ENCODE peak calls at places on chromosomes 4 and X, in four cellular contexts. One of them, this sample, is unnamed.

GRCh38 chr4:38804654-38805295 is at the start of gene TLR1:
- DNase-seq in A549: no peak
- DNase-seq in WERI-Rb-1: no peak
- DNase-seq in GM13977: no peak
- DNase-seq in this sample: no peak

GRCh38 chr4:85084371-85085170 is 118.1 kb upstream of the WDFY3 start:
- DNase-seq in GM13977: peak
- DNase-seq in A549: peak
- DNase-seq in WERI-Rb-1: peak
- DNase-seq in this sample: peak

GRCh38 chr4:158722291-158722916 is 792 bp downstream of the PPID start:
- DNase-seq in WERI-Rb-1: peak
- DNase-seq in GM13977: no peak
- DNase-seq in A549: peak
- DNase-seq in this sample: peak

GRCh38 chr4:77734928-77735327 is 84.2 kb downstream of the CNOT6L start:
- DNase-seq in GM13977: peak
- DNase-seq in WERI-Rb-1: no peak
- DNase-seq in A549: no peak
- DNase-seq in this sample: peak

GRCh38 chr4:18754180-18754579 is 732.6 kb upstream of the LCORL start:
- DNase-seq in WERI-Rb-1: no peak
- DNase-seq in A549: no peak
- DNase-seq in GM13977: no peak
- DNase-seq in this sample: no peak

GRCh38 chr4:2837904-2838496 is 5.6 kb upstream of the ADD1 start:
- DNase-seq in A549: no peak
- DNase-seq in WERI-Rb-1: no peak
- DNase-seq in GM13977: no peak
- DNase-seq in this sample: no peak

GRCh38 chr4:94410678-94411206 is 41.0 kb upstream of the PDLIM5 start:
- DNase-seq in WERI-Rb-1: no peak
- DNase-seq in A549: peak
- DNase-seq in GM13977: no peak
- DNase-seq in this sample: no peak

GRCh38 chr4:75673959-75674328 is 733 bp upstream of the G3BP2 start:
- DNase-seq in A549: no peak
- DNase-seq in GM13977: no peak
- DNase-seq in WERI-Rb-1: peak
- DNase-seq in this sample: no peak

GRCh38 chr4:150656882-150657281 is 74.9 kb downstream of the MAB21L2 start:
- DNase-seq in GM13977: no peak
- DNase-seq in WERI-Rb-1: no peak
- DNase-seq in A549: no peak
- DNase-seq in this sample: no peak

GRCh38 chr4:108141213-108142045 is 27.3 kb downstream of the LEF1 start:
- DNase-seq in GM13977: no peak
- DNase-seq in A549: no peak
- DNase-seq in WERI-Rb-1: no peak
- DNase-seq in this sample: peak

GRCh38 chrX:148580016-148580415 is 79.6 kb downstream of the AFF2 start:
- DNase-seq in A549: no peak
- DNase-seq in WERI-Rb-1: no peak
- DNase-seq in GM13977: no peak
- DNase-seq in this sample: no peak

GRCh38 chrX:50333308-50333707 is 128.7 kb downstream of the CCNB3 start:
- DNase-seq in A549: no peak
- DNase-seq in WERI-Rb-1: no peak
- DNase-seq in GM13977: no peak
- DNase-seq in this sample: no peak

GRCh38 chr4:5054532-5054931 is 3.3 kb downstream of the STK32B start:
- DNase-seq in WERI-Rb-1: no peak
- DNase-seq in A549: no peak
- DNase-seq in GM13977: no peak
- DNase-seq in this sample: no peak

GRCh38 chr4:8285143-8285975 is 15.8 kb downstream of the HTRA3 start:
- DNase-seq in GM13977: no peak
- DNase-seq in A549: no peak
- DNase-seq in WERI-Rb-1: no peak
- DNase-seq in this sample: no peak

GRCh38 chrX:141220342-141221008 is 21.8 kb downstream of the SPANXC start:
- DNase-seq in WERI-Rb-1: no peak
- DNase-seq in A549: peak
- DNase-seq in GM13977: no peak
- DNase-seq in this sample: no peak

GRCh38 chrX:51641421-51642021 is 22.8 kb upstream of the CENPVL3 start:
- DNase-seq in WERI-Rb-1: no peak
- DNase-seq in GM13977: peak
- DNase-seq in A549: peak
- DNase-seq in this sample: peak

GRCh38 chr4:102334624-102335023 is 10.7 kb downstream of the SLC39A8 start:
- DNase-seq in A549: no peak
- DNase-seq in WERI-Rb-1: no peak
- DNase-seq in GM13977: no peak
- DNase-seq in this sample: no peak

GRCh38 chrX:11836284-11836683 is 78.2 kb downstream of the MSL3 start:
- DNase-seq in A549: no peak
- DNase-seq in GM13977: no peak
- DNase-seq in WERI-Rb-1: no peak
- DNase-seq in this sample: no peak

GRCh38 chr4:169229571-169230028 is 41.2 kb downstream of the SH3RF1 start:
- DNase-seq in GM13977: no peak
- DNase-seq in WERI-Rb-1: no peak
- DNase-seq in A549: peak
- DNase-seq in this sample: no peak

GRCh38 chr4:46249106-46249505 is 125.3 kb upstream of the GABRG1 start:
- DNase-seq in A549: no peak
- DNase-seq in WERI-Rb-1: no peak
- DNase-seq in GM13977: no peak
- DNase-seq in this sample: no peak

DNA sequence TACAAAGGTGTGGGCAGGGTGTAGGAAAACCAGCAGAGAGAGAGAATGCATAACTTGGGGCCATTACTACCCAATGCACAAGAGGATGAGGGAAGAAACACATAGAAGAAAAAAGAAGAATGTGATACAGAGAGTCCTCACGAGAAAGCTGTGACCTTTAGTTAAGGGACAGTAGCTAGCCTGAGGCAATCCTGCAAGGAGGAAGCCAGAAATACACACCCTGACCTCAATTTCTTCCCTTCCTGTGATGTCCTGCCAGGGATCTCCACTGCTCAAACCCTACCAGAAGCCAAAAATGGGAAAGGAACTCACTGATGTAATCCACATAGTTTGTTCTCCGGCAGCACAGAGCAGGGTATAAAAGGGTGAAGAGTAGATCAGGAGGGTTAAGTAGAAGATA is 17.8 kb upstream of the XKRX start:
- DNase-seq in WERI-Rb-1: no peak
- DNase-seq in GM13977: no peak
- DNase-seq in A549: no peak
- DNase-seq in this sample: no peak
- TF ChIP-seq CTCF in WERI-Rb-1: no peak
- TF ChIP-seq CTCF in GM13977: no peak
- TF ChIP-seq CTCF in A549: no peak
- TF ChIP-seq CTCF in this sample: no peak

GRCh38 chr4:176469546-176469945 is 149.8 kb downstream of the SPCS3 start:
- DNase-seq in WERI-Rb-1: no peak
- DNase-seq in GM13977: no peak
- DNase-seq in A549: no peak
- DNase-seq in this sample: no peak

GRCh38 chr4:176470671-176471070 is 150.9 kb downstream of the SPCS3 start:
- DNase-seq in GM13977: no peak
- DNase-seq in A549: no peak
- DNase-seq in WERI-Rb-1: no peak
- DNase-seq in this sample: no peak

GRCh38 chr4:176467011-176467410 is 147.2 kb downstream of the SPCS3 start:
- DNase-seq in WERI-Rb-1: no peak
- DNase-seq in A549: no peak
- DNase-seq in GM13977: no peak
- DNase-seq in this sample: no peak

DNA sequence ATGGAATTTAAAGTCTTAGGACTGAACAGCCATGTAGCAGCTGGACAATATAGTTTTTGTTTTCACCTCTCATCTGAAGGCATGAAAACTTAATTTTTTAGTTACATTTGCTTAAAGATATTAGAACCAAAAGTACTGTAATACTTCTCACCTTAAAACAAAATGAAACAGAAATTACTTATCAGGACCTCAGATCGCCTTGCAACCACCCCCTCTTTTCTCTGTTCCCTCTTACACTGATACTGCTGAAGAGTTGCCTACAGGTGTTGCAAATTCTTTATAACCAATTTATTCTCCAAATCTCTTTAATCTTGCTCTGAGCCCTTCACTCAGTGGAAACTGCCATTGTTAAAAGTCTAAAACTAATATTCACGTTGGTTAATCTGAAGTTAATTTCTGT is 145.0 kb downstream of the SPCS3 start:
- DNase-seq in GM13977: peak
- DNase-seq in WERI-Rb-1: no peak
- DNase-seq in A549: no peak
- DNase-seq in this sample: peak
- TF ChIP-seq CTCF in GM13977: no peak
- TF ChIP-seq CTCF in WERI-Rb-1: no peak
- TF ChIP-seq CTCF in A549: no peak
- TF ChIP-seq CTCF in this sample: no peak

GRCh38 chrX:138487866-138488265 is 223.7 kb downstream of the FGF13 start:
- DNase-seq in A549: no peak
- DNase-seq in GM13977: no peak
- DNase-seq in WERI-Rb-1: no peak
- DNase-seq in this sample: no peak
- TF ChIP-seq CTCF in A549: no peak
- TF ChIP-seq CTCF in GM13977: no peak
- TF ChIP-seq CTCF in WERI-Rb-1: no peak
- TF ChIP-seq CTCF in this sample: no peak

GRCh38 chr4:156765277-156765676 is 206.3 kb downstream of the PDGFC start:
- DNase-seq in GM13977: no peak
- DNase-seq in A549: no peak
- DNase-seq in WERI-Rb-1: no peak
- DNase-seq in this sample: no peak

GRCh38 chr4:156763511-156763910 is 208.1 kb downstream of the PDGFC start:
- DNase-seq in A549: no peak
- DNase-seq in GM13977: no peak
- DNase-seq in WERI-Rb-1: no peak
- DNase-seq in this sample: no peak

GRCh38 chr4:156764145-156764544 is 207.5 kb downstream of the PDGFC start:
- DNase-seq in GM13977: no peak
- DNase-seq in A549: no peak
- DNase-seq in WERI-Rb-1: no peak
- DNase-seq in this sample: no peak

GRCh38 chr4:156762851-156763250 is 208.7 kb downstream of the PDGFC start:
- DNase-seq in A549: no peak
- DNase-seq in GM13977: no peak
- DNase-seq in WERI-Rb-1: peak
- DNase-seq in this sample: no peak

GRCh38 chr4:156764846-156765245 is 206.8 kb downstream of the PDGFC start:
- DNase-seq in GM13977: no peak
- DNase-seq in WERI-Rb-1: no peak
- DNase-seq in A549: no peak
- DNase-seq in this sample: no peak
- TF ChIP-seq CTCF in GM13977: no peak
- TF ChIP-seq CTCF in WERI-Rb-1: no peak
- TF ChIP-seq CTCF in A549: no peak
- TF ChIP-seq CTCF in this sample: no peak

GRCh38 chrX:7088968-7089615 is 58.4 kb upstream of the STS start:
- DNase-seq in GM13977: peak
- DNase-seq in WERI-Rb-1: peak
- DNase-seq in A549: no peak
- DNase-seq in this sample: no peak
- TF ChIP-seq CTCF in GM13977: peak
- TF ChIP-seq CTCF in WERI-Rb-1: peak
- TF ChIP-seq CTCF in A549: no peak
- TF ChIP-seq CTCF in this sample: peak

GRCh38 chrX:143648705-143649104 is 12.8 kb upstream of the SLITRK4 start:
- DNase-seq in GM13977: no peak
- DNase-seq in WERI-Rb-1: no peak
- DNase-seq in A549: no peak
- DNase-seq in this sample: no peak
- TF ChIP-seq CTCF in GM13977: peak
- TF ChIP-seq CTCF in WERI-Rb-1: peak
- TF ChIP-seq CTCF in A549: no peak
- TF ChIP-seq CTCF in this sample: peak

DNA sequence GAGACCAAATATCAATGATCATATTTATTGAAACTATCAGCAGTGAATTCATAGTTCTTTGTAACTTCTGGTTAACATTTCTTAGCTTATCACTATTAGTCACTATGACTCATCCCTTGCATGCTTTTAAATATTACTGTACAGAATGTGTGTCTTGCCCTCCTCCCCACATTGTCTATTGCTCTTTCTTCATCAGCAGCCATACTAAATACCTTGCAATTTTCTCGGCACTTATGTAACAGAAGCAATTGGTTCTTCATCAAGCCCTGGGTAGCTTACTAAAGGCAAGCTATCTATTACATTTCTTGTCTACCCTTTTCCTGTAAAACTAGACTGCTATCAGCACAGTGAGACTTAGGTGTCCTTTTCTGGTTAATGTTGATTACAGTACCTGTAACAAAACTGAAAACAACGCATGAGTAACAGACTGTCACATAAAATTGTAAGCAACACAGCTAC is 8.2 kb downstream of the KLHL4 start:
- DNase-seq in WERI-Rb-1: no peak
- DNase-seq in A549: peak
- DNase-seq in GM13977: no peak
- DNase-seq in this sample: no peak
- TF ChIP-seq CTCF in WERI-Rb-1: no peak
- TF ChIP-seq CTCF in A549: no peak
- TF ChIP-seq CTCF in GM13977: no peak
- TF ChIP-seq CTCF in this sample: no peak

GRCh38 chr4:48943387-48943786 is 36.8 kb upstream of the OCIAD2 start:
- DNase-seq in WERI-Rb-1: peak
- DNase-seq in GM13977: no peak
- DNase-seq in A549: no peak
- DNase-seq in this sample: no peak
- TF ChIP-seq CTCF in WERI-Rb-1: peak
- TF ChIP-seq CTCF in GM13977: peak
- TF ChIP-seq CTCF in A549: peak
- TF ChIP-seq CTCF in this sample: no peak

DNA sequence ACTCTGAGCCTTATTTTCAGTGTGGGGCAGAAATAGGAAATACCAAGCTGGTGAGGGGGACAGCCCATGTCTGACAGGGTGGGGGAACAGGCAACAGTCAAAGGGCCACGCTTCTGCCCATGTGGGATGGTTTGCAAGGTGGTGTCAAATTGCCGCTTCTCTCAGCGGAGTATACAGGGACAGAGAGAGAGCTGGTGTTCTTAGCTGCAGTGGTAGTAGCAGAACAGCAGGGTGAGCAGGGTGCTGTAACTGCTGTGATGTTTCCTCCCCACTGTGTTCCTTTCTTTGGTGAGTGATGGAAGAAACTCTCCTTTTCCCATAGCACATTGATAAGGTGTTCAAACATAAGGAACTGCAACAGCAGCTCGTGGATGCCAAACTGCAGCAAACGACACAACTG is 37.9 kb downstream of the RBBP7 start:
- DNase-seq in WERI-Rb-1: no peak
- DNase-seq in GM13977: no peak
- DNase-seq in A549: no peak
- DNase-seq in this sample: no peak
- TF ChIP-seq CTCF in WERI-Rb-1: no peak
- TF ChIP-seq CTCF in GM13977: no peak
- TF ChIP-seq CTCF in A549: no peak
- TF ChIP-seq CTCF in this sample: no peak

This sample was measured in GM13976.